ENCODE peak calls at places on chromosomes 7 and 10, in six cellular contexts. One of them, this sample, is unnamed.
A peak's percentile ranks its signal among the peaks of the same experiment; 100 is the strongest.

GRCh38 chr10:131250454-131251145 is 60.9 kb downstream of the TCERG1L start:
- DNase-seq in IMR-90: no peak
- DNase-seq in HCT116: no peak
- DNase-seq in CD8-positive, alpha-beta memory T cell: no peak
- DNase-seq in dorsolateral prefrontal cortex: peak; percentile 19
- DNase-seq in A549: no peak
- DNase-seq in this sample: peak; percentile 49

GRCh38 chr10:340646-341045 is 205.4 kb downstream of the ZMYND11 start:
- DNase-seq in IMR-90: no peak
- DNase-seq in HCT116: no peak
- DNase-seq in CD8-positive, alpha-beta memory T cell: no peak
- DNase-seq in dorsolateral prefrontal cortex: no peak
- DNase-seq in A549: no peak
- DNase-seq in this sample: no peak

GRCh38 chr10:13712799-13713581 is 126.2 kb downstream of the PRPF18 start:
- DNase-seq in IMR-90: peak; percentile 99
- DNase-seq in HCT116: peak; percentile 44
- DNase-seq in CD8-positive, alpha-beta memory T cell: no peak
- DNase-seq in dorsolateral prefrontal cortex: peak; percentile 53
- DNase-seq in A549: peak; percentile 50
- DNase-seq in this sample: peak; percentile 78

GRCh38 chr10:36669615-36670325 is 455.6 kb upstream of the ANKRD30A start:
- DNase-seq in IMR-90: no peak
- DNase-seq in HCT116: no peak
- DNase-seq in CD8-positive, alpha-beta memory T cell: no peak
- DNase-seq in dorsolateral prefrontal cortex: no peak
- DNase-seq in A549: no peak
- DNase-seq in this sample: no peak

GRCh38 chr10:20622522-20623270 is 274.4 kb downstream of the NEBL start:
- DNase-seq in IMR-90: peak; percentile 1
- DNase-seq in HCT116: no peak
- DNase-seq in CD8-positive, alpha-beta memory T cell: no peak
- DNase-seq in dorsolateral prefrontal cortex: no peak
- DNase-seq in A549: no peak
- DNase-seq in this sample: no peak

GRCh38 chr7:156816943-156817572 is 75.9 kb downstream of the LMBR1 start:
- DNase-seq in IMR-90: peak; percentile 38
- DNase-seq in HCT116: no peak
- DNase-seq in CD8-positive, alpha-beta memory T cell: no peak
- DNase-seq in dorsolateral prefrontal cortex: no peak
- DNase-seq in A549: peak; percentile 29
- DNase-seq in this sample: no peak

GRCh38 chr10:100679327-100679726 is 66.1 kb upstream of the PAX2 start:
- DNase-seq in IMR-90: no peak
- DNase-seq in HCT116: no peak
- DNase-seq in CD8-positive, alpha-beta memory T cell: no peak
- DNase-seq in dorsolateral prefrontal cortex: no peak
- DNase-seq in A549: no peak
- DNase-seq in this sample: no peak

GRCh38 chr7:108568801-108569380 is 615 bp downstream of the THAP5 start:
- DNase-seq in IMR-90: no peak
- DNase-seq in HCT116: no peak
- DNase-seq in CD8-positive, alpha-beta memory T cell: no peak
- DNase-seq in dorsolateral prefrontal cortex: no peak
- DNase-seq in A549: peak; percentile 6
- DNase-seq in this sample: no peak

GRCh38 chr7:152987673-152988072 is 228.1 kb downstream of the ACTR3B start:
- DNase-seq in IMR-90: peak; percentile 15
- DNase-seq in HCT116: no peak
- DNase-seq in CD8-positive, alpha-beta memory T cell: no peak
- DNase-seq in dorsolateral prefrontal cortex: no peak
- DNase-seq in A549: no peak
- DNase-seq in this sample: no peak

GRCh38 chr10:131946880-131947279 is 34.8 kb downstream of the BNIP3 start:
- DNase-seq in IMR-90: no peak
- DNase-seq in HCT116: no peak
- DNase-seq in CD8-positive, alpha-beta memory T cell: no peak
- DNase-seq in dorsolateral prefrontal cortex: no peak
- DNase-seq in A549: no peak
- DNase-seq in this sample: no peak

GRCh38 chr7:71868797-71869196 is 543.3 kb downstream of the CALN1 start:
- DNase-seq in IMR-90: no peak
- DNase-seq in HCT116: no peak
- DNase-seq in CD8-positive, alpha-beta memory T cell: no peak
- DNase-seq in dorsolateral prefrontal cortex: no peak
- DNase-seq in A549: no peak
- DNase-seq in this sample: no peak

GRCh38 chr7:40058636-40059035 is 75.8 kb downstream of the MPLKIP start:
- DNase-seq in IMR-90: peak; percentile 4
- DNase-seq in HCT116: no peak
- DNase-seq in CD8-positive, alpha-beta memory T cell: no peak
- DNase-seq in dorsolateral prefrontal cortex: no peak
- DNase-seq in A549: no peak
- DNase-seq in this sample: no peak

GRCh38 chr7:99102809-99103690 is 40.9 kb downstream of the SMURF1 start:
- DNase-seq in IMR-90: peak; percentile 92
- DNase-seq in HCT116: no peak
- DNase-seq in CD8-positive, alpha-beta memory T cell: no peak
- DNase-seq in dorsolateral prefrontal cortex: no peak
- DNase-seq in A549: peak; percentile 60
- DNase-seq in this sample: no peak

GRCh38 chr10:132274581-132274980 is 33.2 kb downstream of the STK32C start:
- DNase-seq in IMR-90: no peak
- DNase-seq in HCT116: no peak
- DNase-seq in CD8-positive, alpha-beta memory T cell: no peak
- DNase-seq in dorsolateral prefrontal cortex: peak; percentile 70
- DNase-seq in A549: no peak
- DNase-seq in this sample: no peak

DNA sequence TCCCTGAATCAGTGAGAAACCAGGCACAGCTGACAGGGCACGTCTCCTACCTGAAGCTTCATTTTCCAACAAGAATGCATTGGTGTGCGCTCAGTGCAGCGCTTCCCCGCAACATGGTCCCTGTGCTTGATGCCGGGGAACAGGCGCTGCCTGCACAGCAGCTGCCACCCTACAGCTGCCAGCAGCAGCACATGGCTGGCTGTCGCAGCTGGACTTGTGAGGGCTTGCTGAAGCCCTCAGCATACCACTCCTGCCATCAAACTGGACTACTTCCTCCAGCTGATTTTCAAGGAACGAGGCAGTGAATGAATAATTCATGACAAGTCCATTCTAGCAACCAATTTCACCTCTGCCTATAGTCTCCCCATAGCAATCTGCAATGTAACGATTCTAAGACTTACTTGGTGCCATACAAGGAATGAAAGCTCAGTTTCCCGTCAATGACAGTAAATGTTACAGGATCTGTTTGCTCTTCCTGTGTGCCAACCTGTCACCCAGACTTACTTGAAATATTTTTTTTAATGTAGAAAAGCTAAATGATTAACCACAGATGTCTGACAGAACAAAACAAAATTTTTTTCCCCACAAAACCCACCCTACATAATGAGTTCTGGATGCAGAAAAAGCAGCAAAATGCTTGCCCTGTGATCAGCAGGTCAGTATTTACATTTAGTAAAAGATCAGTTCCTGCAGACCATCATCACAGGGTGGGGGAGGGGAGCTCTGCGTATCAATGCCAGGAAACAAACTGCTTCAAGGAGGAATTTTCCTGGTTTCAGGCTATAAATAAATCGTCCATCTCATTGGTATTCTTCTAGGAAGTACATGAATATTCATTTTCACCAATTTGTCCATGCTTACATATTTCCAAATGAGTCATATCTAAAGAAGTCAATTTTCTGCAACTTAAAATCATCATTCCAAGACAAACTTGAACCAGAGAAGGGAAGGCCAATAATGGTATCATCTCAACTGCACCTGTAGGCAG is 140.6 kb downstream of the ALOX5 start:
- DNase-seq in IMR-90: peak; percentile 43
- DNase-seq in HCT116: no peak
- DNase-seq in CD8-positive, alpha-beta memory T cell: no peak
- DNase-seq in dorsolateral prefrontal cortex: peak; percentile 63
- DNase-seq in A549: no peak
- DNase-seq in this sample: no peak
- H3K4me3 ChIP-seq in IMR-90: no peak overlapping the region
- H3K4me3 ChIP-seq in HCT116: no peak overlapping the region
- H3K4me3 ChIP-seq in CD8-positive, alpha-beta memory T cell: no peak overlapping the region
- H3K4me3 ChIP-seq in dorsolateral prefrontal cortex: peak overlapping the region; percentile 48
- H3K4me3 ChIP-seq in A549: no peak overlapping the region
- H3K4me3 ChIP-seq in this sample: no peak overlapping the region

GRCh38 chr10:35369049-35369760 is 32.9 kb downstream of the CCNY start:
- DNase-seq in IMR-90: peak; percentile 36
- DNase-seq in HCT116: no peak
- DNase-seq in CD8-positive, alpha-beta memory T cell: no peak
- DNase-seq in dorsolateral prefrontal cortex: no peak
- DNase-seq in A549: no peak
- DNase-seq in this sample: no peak

GRCh38 chr10:35371731-35372130 is 35.4 kb downstream of the CCNY start:
- DNase-seq in IMR-90: no peak
- DNase-seq in HCT116: no peak
- DNase-seq in CD8-positive, alpha-beta memory T cell: no peak
- DNase-seq in dorsolateral prefrontal cortex: no peak
- DNase-seq in A549: no peak
- DNase-seq in this sample: no peak

GRCh38 chr10:35367107-35367859 is 31.0 kb downstream of the CCNY start:
- DNase-seq in IMR-90: no peak
- DNase-seq in HCT116: no peak
- DNase-seq in CD8-positive, alpha-beta memory T cell: no peak
- DNase-seq in dorsolateral prefrontal cortex: no peak
- DNase-seq in A549: no peak
- DNase-seq in this sample: no peak

GRCh38 chr10:35367991-35368390 is 31.7 kb downstream of the CCNY start:
- DNase-seq in IMR-90: no peak
- DNase-seq in HCT116: no peak
- DNase-seq in CD8-positive, alpha-beta memory T cell: no peak
- DNase-seq in dorsolateral prefrontal cortex: no peak
- DNase-seq in A549: no peak
- DNase-seq in this sample: no peak

GRCh38 chr10:35368485-35369048 is 32.3 kb downstream of the CCNY start:
- DNase-seq in IMR-90: no peak
- DNase-seq in HCT116: no peak
- DNase-seq in CD8-positive, alpha-beta memory T cell: no peak
- DNase-seq in dorsolateral prefrontal cortex: no peak
- DNase-seq in A549: no peak
- DNase-seq in this sample: no peak
- H3K27ac ChIP-seq in IMR-90: no peak overlapping the region
- H3K27ac ChIP-seq in HCT116: no peak overlapping the region
- H3K27ac ChIP-seq in CD8-positive, alpha-beta memory T cell: no peak overlapping the region
- H3K27ac ChIP-seq in dorsolateral prefrontal cortex: no peak overlapping the region
- H3K27ac ChIP-seq in A549: no peak overlapping the region
- H3K27ac ChIP-seq in this sample: peak overlapping the region; percentile 3

GRCh38 chr7:25460426-25460825 is 232.1 kb upstream of the NPVF start:
- DNase-seq in IMR-90: no peak
- DNase-seq in HCT116: no peak
- DNase-seq in CD8-positive, alpha-beta memory T cell: no peak
- DNase-seq in dorsolateral prefrontal cortex: no peak
- DNase-seq in A549: no peak
- DNase-seq in this sample: no peak

GRCh38 chr7:25456467-25457171 is 228.3 kb upstream of the NPVF start:
- DNase-seq in IMR-90: no peak
- DNase-seq in HCT116: no peak
- DNase-seq in CD8-positive, alpha-beta memory T cell: no peak
- DNase-seq in dorsolateral prefrontal cortex: no peak
- DNase-seq in A549: no peak
- DNase-seq in this sample: no peak

GRCh38 chr7:25455649-25456251 is 227.5 kb upstream of the NPVF start:
- DNase-seq in IMR-90: no peak
- DNase-seq in HCT116: no peak
- DNase-seq in CD8-positive, alpha-beta memory T cell: no peak
- DNase-seq in dorsolateral prefrontal cortex: no peak
- DNase-seq in A549: no peak
- DNase-seq in this sample: no peak

GRCh38 chr7:25454562-25455031 is 226.3 kb upstream of the NPVF start:
- DNase-seq in IMR-90: no peak
- DNase-seq in HCT116: no peak
- DNase-seq in CD8-positive, alpha-beta memory T cell: no peak
- DNase-seq in dorsolateral prefrontal cortex: no peak
- DNase-seq in A549: no peak
- DNase-seq in this sample: no peak
- H3K4me3 ChIP-seq in IMR-90: no peak overlapping the region
- H3K4me3 ChIP-seq in HCT116: no peak overlapping the region
- H3K4me3 ChIP-seq in CD8-positive, alpha-beta memory T cell: no peak overlapping the region
- H3K4me3 ChIP-seq in dorsolateral prefrontal cortex: no peak overlapping the region
- H3K4me3 ChIP-seq in A549: peak overlapping the region; percentile 25
- H3K4me3 ChIP-seq in this sample: no peak overlapping the region

GRCh38 chr7:116030626-116031276 is at the start of gene TFEC:
- DNase-seq in IMR-90: peak; percentile 12
- DNase-seq in HCT116: no peak
- DNase-seq in CD8-positive, alpha-beta memory T cell: no peak
- DNase-seq in dorsolateral prefrontal cortex: no peak
- DNase-seq in A549: no peak
- DNase-seq in this sample: no peak

GRCh38 chr7:116021237-116021636 is 9.3 kb downstream of the TFEC start:
- DNase-seq in IMR-90: no peak
- DNase-seq in HCT116: no peak
- DNase-seq in CD8-positive, alpha-beta memory T cell: no peak
- DNase-seq in dorsolateral prefrontal cortex: no peak
- DNase-seq in A549: no peak
- DNase-seq in this sample: no peak

GRCh38 chr7:116028808-116029207 is 1.8 kb downstream of the TFEC start:
- DNase-seq in IMR-90: no peak
- DNase-seq in HCT116: no peak
- DNase-seq in CD8-positive, alpha-beta memory T cell: no peak
- DNase-seq in dorsolateral prefrontal cortex: no peak
- DNase-seq in A549: no peak
- DNase-seq in this sample: no peak

GRCh38 chr7:116025098-116025809 is 5.3 kb downstream of the TFEC start:
- DNase-seq in IMR-90: peak; percentile 41
- DNase-seq in HCT116: no peak
- DNase-seq in CD8-positive, alpha-beta memory T cell: no peak
- DNase-seq in dorsolateral prefrontal cortex: no peak
- DNase-seq in A549: no peak
- DNase-seq in this sample: no peak
- H3K27ac ChIP-seq in IMR-90: no peak overlapping the region
- H3K27ac ChIP-seq in HCT116: no peak overlapping the region
- H3K27ac ChIP-seq in CD8-positive, alpha-beta memory T cell: no peak overlapping the region
- H3K27ac ChIP-seq in dorsolateral prefrontal cortex: no peak overlapping the region
- H3K27ac ChIP-seq in A549: no peak overlapping the region
- H3K27ac ChIP-seq in this sample: no peak overlapping the region

GRCh38 chr7:150996289-150997074 is 5.7 kb downstream of the NOS3 start:
- DNase-seq in IMR-90: no peak
- DNase-seq in HCT116: no peak
- DNase-seq in CD8-positive, alpha-beta memory T cell: no peak
- DNase-seq in dorsolateral prefrontal cortex: no peak
- DNase-seq in A549: no peak
- DNase-seq in this sample: no peak

GRCh38 chr7:150994141-150994837 is 3.5 kb downstream of the NOS3 start:
- DNase-seq in IMR-90: no peak
- DNase-seq in HCT116: no peak
- DNase-seq in CD8-positive, alpha-beta memory T cell: no peak
- DNase-seq in dorsolateral prefrontal cortex: no peak
- DNase-seq in A549: no peak
- DNase-seq in this sample: no peak

GRCh38 chr7:150993511-150993910 is 2.7 kb downstream of the NOS3 start:
- DNase-seq in IMR-90: no peak
- DNase-seq in HCT116: no peak
- DNase-seq in CD8-positive, alpha-beta memory T cell: no peak
- DNase-seq in dorsolateral prefrontal cortex: no peak
- DNase-seq in A549: no peak
- DNase-seq in this sample: no peak

GRCh38 chr7:150992833-150993302 is 2.1 kb downstream of the NOS3 start:
- DNase-seq in IMR-90: no peak
- DNase-seq in HCT116: no peak
- DNase-seq in CD8-positive, alpha-beta memory T cell: no peak
- DNase-seq in dorsolateral prefrontal cortex: no peak
- DNase-seq in A549: no peak
- DNase-seq in this sample: no peak

GRCh38 chr7:150994838-150995510 is 4.2 kb downstream of the NOS3 start:
- DNase-seq in IMR-90: no peak
- DNase-seq in HCT116: no peak
- DNase-seq in CD8-positive, alpha-beta memory T cell: no peak
- DNase-seq in dorsolateral prefrontal cortex: no peak
- DNase-seq in A549: no peak
- DNase-seq in this sample: no peak
- H3K4me3 ChIP-seq in IMR-90: no peak overlapping the region
- H3K4me3 ChIP-seq in HCT116: no peak overlapping the region
- H3K4me3 ChIP-seq in CD8-positive, alpha-beta memory T cell: peak overlapping the region; percentile 5
- H3K4me3 ChIP-seq in dorsolateral prefrontal cortex: peak overlapping the region; percentile 52
- H3K4me3 ChIP-seq in A549: no peak overlapping the region
- H3K4me3 ChIP-seq in this sample: no peak overlapping the region

This sample was measured in RWPE2.